ENCODE peak calls at places on chromosomes 4 and X, in seven cellular contexts. One of them, this sample, is unnamed.

GRCh38 chr4:24630937-24631336 is 46.6 kb upstream of the DHX15 start:
- DNase-seq in IMR-90: no peak
- DNase-seq in activated gamma-delta T cell treated with Interleukin-2 at 50 U/mL for 16 hours: no peak
- DNase-seq in activated CD4-positive, CD25-positive, alpha-beta regulatory T cell: no peak
- DNase-seq in HFFc6: no peak
- DNase-seq in EL: no peak
- DNase-seq in astrocyte of the spinal cord: no peak
- DNase-seq in this sample: no peak

GRCh38 chr4:141870152-141870551 is 233.8 kb downstream of the IL15 start:
- DNase-seq in IMR-90: no peak
- DNase-seq in activated gamma-delta T cell treated with Interleukin-2 at 50 U/mL for 16 hours: no peak
- DNase-seq in activated CD4-positive, CD25-positive, alpha-beta regulatory T cell: no peak
- DNase-seq in HFFc6: no peak
- DNase-seq in EL: no peak
- DNase-seq in astrocyte of the spinal cord: no peak
- DNase-seq in this sample: no peak

GRCh38 chr4:39970559-39971270 is 7.0 kb downstream of the PDS5A start:
- DNase-seq in IMR-90: no peak
- DNase-seq in activated gamma-delta T cell treated with Interleukin-2 at 50 U/mL for 16 hours: no peak
- DNase-seq in activated CD4-positive, CD25-positive, alpha-beta regulatory T cell: no peak
- DNase-seq in HFFc6: no peak
- DNase-seq in EL: peak
- DNase-seq in astrocyte of the spinal cord: no peak
- DNase-seq in this sample: no peak

GRCh38 chr4:185270885-185271284 is 61.5 kb downstream of the SNX25 start:
- DNase-seq in IMR-90: no peak
- DNase-seq in activated gamma-delta T cell treated with Interleukin-2 at 50 U/mL for 16 hours: no peak
- DNase-seq in activated CD4-positive, CD25-positive, alpha-beta regulatory T cell: no peak
- DNase-seq in HFFc6: no peak
- DNase-seq in EL: no peak
- DNase-seq in astrocyte of the spinal cord: no peak
- DNase-seq in this sample: no peak

GRCh38 chr4:178664636-178665035 is 1222.4 kb upstream of the AGA start:
- DNase-seq in IMR-90: no peak
- DNase-seq in activated gamma-delta T cell treated with Interleukin-2 at 50 U/mL for 16 hours: no peak
- DNase-seq in activated CD4-positive, CD25-positive, alpha-beta regulatory T cell: no peak
- DNase-seq in HFFc6: no peak
- DNase-seq in EL: no peak
- DNase-seq in astrocyte of the spinal cord: no peak
- DNase-seq in this sample: no peak

GRCh38 chr4:689498-690122 is 659 bp upstream of the SLC49A3 start:
- DNase-seq in IMR-90: no peak
- DNase-seq in activated gamma-delta T cell treated with Interleukin-2 at 50 U/mL for 16 hours: no peak
- DNase-seq in activated CD4-positive, CD25-positive, alpha-beta regulatory T cell: no peak
- DNase-seq in HFFc6: no peak
- DNase-seq in EL: no peak
- DNase-seq in astrocyte of the spinal cord: no peak
- DNase-seq in this sample: no peak

GRCh38 chr4:156169011-156169410 is 215.3 kb upstream of the CTSO start:
- DNase-seq in IMR-90: peak
- DNase-seq in activated gamma-delta T cell treated with Interleukin-2 at 50 U/mL for 16 hours: no peak
- DNase-seq in activated CD4-positive, CD25-positive, alpha-beta regulatory T cell: no peak
- DNase-seq in HFFc6: peak
- DNase-seq in EL: peak
- DNase-seq in astrocyte of the spinal cord: peak
- DNase-seq in this sample: no peak

GRCh38 chr4:168124008-168124641 is 31.8 kb downstream of the ANXA10 start:
- DNase-seq in IMR-90: peak
- DNase-seq in activated gamma-delta T cell treated with Interleukin-2 at 50 U/mL for 16 hours: no peak
- DNase-seq in activated CD4-positive, CD25-positive, alpha-beta regulatory T cell: no peak
- DNase-seq in HFFc6: peak
- DNase-seq in EL: peak
- DNase-seq in astrocyte of the spinal cord: peak
- DNase-seq in this sample: no peak

GRCh38 chr4:100981447-100982204 is 365.7 kb downstream of the PPP3CA start:
- DNase-seq in IMR-90: peak
- DNase-seq in activated gamma-delta T cell treated with Interleukin-2 at 50 U/mL for 16 hours: no peak
- DNase-seq in activated CD4-positive, CD25-positive, alpha-beta regulatory T cell: no peak
- DNase-seq in HFFc6: no peak
- DNase-seq in EL: no peak
- DNase-seq in astrocyte of the spinal cord: peak
- DNase-seq in this sample: no peak

GRCh38 chr4:110636677-110637407 is 14.0 kb upstream of the PITX2 start:
- DNase-seq in IMR-90: peak
- DNase-seq in activated gamma-delta T cell treated with Interleukin-2 at 50 U/mL for 16 hours: no peak
- DNase-seq in activated CD4-positive, CD25-positive, alpha-beta regulatory T cell: no peak
- DNase-seq in HFFc6: peak
- DNase-seq in EL: peak
- DNase-seq in astrocyte of the spinal cord: no peak
- DNase-seq in this sample: no peak

GRCh38 chr4:116346750-116347149 is 738.6 kb downstream of the TRAM1L1 start:
- DNase-seq in IMR-90: no peak
- DNase-seq in activated gamma-delta T cell treated with Interleukin-2 at 50 U/mL for 16 hours: no peak
- DNase-seq in activated CD4-positive, CD25-positive, alpha-beta regulatory T cell: no peak
- DNase-seq in HFFc6: no peak
- DNase-seq in EL: no peak
- DNase-seq in astrocyte of the spinal cord: no peak
- DNase-seq in this sample: no peak

GRCh38 chr4:137299281-137299680 is 233.0 kb downstream of the PCDH18 start:
- DNase-seq in IMR-90: no peak
- DNase-seq in activated gamma-delta T cell treated with Interleukin-2 at 50 U/mL for 16 hours: no peak
- DNase-seq in activated CD4-positive, CD25-positive, alpha-beta regulatory T cell: no peak
- DNase-seq in HFFc6: no peak
- DNase-seq in EL: no peak
- DNase-seq in astrocyte of the spinal cord: no peak
- DNase-seq in this sample: no peak

GRCh38 chrX:38937926-38938325 is 136.7 kb downstream of the MID1IP1 start:
- DNase-seq in IMR-90: no peak
- DNase-seq in activated gamma-delta T cell treated with Interleukin-2 at 50 U/mL for 16 hours: no peak
- DNase-seq in activated CD4-positive, CD25-positive, alpha-beta regulatory T cell: no peak
- DNase-seq in HFFc6: no peak
- DNase-seq in EL: no peak
- DNase-seq in astrocyte of the spinal cord: no peak
- DNase-seq in this sample: no peak

GRCh38 chr4:113468165-113469022 is 293.1 kb downstream of the CAMK2D start:
- DNase-seq in IMR-90: peak
- DNase-seq in activated gamma-delta T cell treated with Interleukin-2 at 50 U/mL for 16 hours: no peak
- DNase-seq in activated CD4-positive, CD25-positive, alpha-beta regulatory T cell: no peak
- DNase-seq in HFFc6: peak
- DNase-seq in EL: peak
- DNase-seq in astrocyte of the spinal cord: peak
- DNase-seq in this sample: no peak

GRCh38 chr4:169283114-169283509 is 12.4 kb upstream of the SH3RF1 start:
- DNase-seq in IMR-90: peak
- DNase-seq in activated gamma-delta T cell treated with Interleukin-2 at 50 U/mL for 16 hours: no peak
- DNase-seq in activated CD4-positive, CD25-positive, alpha-beta regulatory T cell: no peak
- DNase-seq in HFFc6: peak
- DNase-seq in EL: peak
- DNase-seq in astrocyte of the spinal cord: peak
- DNase-seq in this sample: no peak

GRCh38 chrX:100413231-100413630 is 3.2 kb upstream of the PCDH19 start:
- DNase-seq in IMR-90: peak
- DNase-seq in activated gamma-delta T cell treated with Interleukin-2 at 50 U/mL for 16 hours: no peak
- DNase-seq in activated CD4-positive, CD25-positive, alpha-beta regulatory T cell: no peak
- DNase-seq in HFFc6: peak
- DNase-seq in EL: peak
- DNase-seq in astrocyte of the spinal cord: peak
- DNase-seq in this sample: no peak

GRCh38 chr4:122423246-122423645 is 33.3 kb downstream of the IL2 start:
- DNase-seq in IMR-90: no peak
- DNase-seq in activated gamma-delta T cell treated with Interleukin-2 at 50 U/mL for 16 hours: no peak
- DNase-seq in activated CD4-positive, CD25-positive, alpha-beta regulatory T cell: no peak
- DNase-seq in HFFc6: no peak
- DNase-seq in EL: no peak
- DNase-seq in astrocyte of the spinal cord: no peak
- DNase-seq in this sample: no peak

GRCh38 chr4:3418029-3418762 is 23.6 kb upstream of the HGFAC start:
- DNase-seq in IMR-90: no peak
- DNase-seq in activated gamma-delta T cell treated with Interleukin-2 at 50 U/mL for 16 hours: no peak
- DNase-seq in activated CD4-positive, CD25-positive, alpha-beta regulatory T cell: no peak
- DNase-seq in HFFc6: no peak
- DNase-seq in EL: no peak
- DNase-seq in astrocyte of the spinal cord: no peak
- DNase-seq in this sample: no peak

GRCh38 chr4:10093801-10094552 is 22.6 kb downstream of the WDR1 start:
- DNase-seq in IMR-90: peak
- DNase-seq in activated gamma-delta T cell treated with Interleukin-2 at 50 U/mL for 16 hours: no peak
- DNase-seq in activated CD4-positive, CD25-positive, alpha-beta regulatory T cell: no peak
- DNase-seq in HFFc6: peak
- DNase-seq in EL: peak
- DNase-seq in astrocyte of the spinal cord: peak
- DNase-seq in this sample: no peak

GRCh38 chr4:142777045-142777743 is 68.9 kb downstream of the INPP4B start:
- DNase-seq in IMR-90: no peak
- DNase-seq in activated gamma-delta T cell treated with Interleukin-2 at 50 U/mL for 16 hours: no peak
- DNase-seq in activated CD4-positive, CD25-positive, alpha-beta regulatory T cell: no peak
- DNase-seq in HFFc6: no peak
- DNase-seq in EL: no peak
- DNase-seq in astrocyte of the spinal cord: no peak
- DNase-seq in this sample: no peak

GRCh38 chr4:152780267-152780811 is 585 bp downstream of the ARFIP1 start:
- DNase-seq in IMR-90: peak
- DNase-seq in activated gamma-delta T cell treated with Interleukin-2 at 50 U/mL for 16 hours: no peak
- DNase-seq in activated CD4-positive, CD25-positive, alpha-beta regulatory T cell: no peak
- DNase-seq in HFFc6: peak
- DNase-seq in EL: peak
- DNase-seq in astrocyte of the spinal cord: no peak
- DNase-seq in this sample: peak

GRCh38 chrX:20263474-20263873 is 3.2 kb downstream of the RPS6KA3 start:
- DNase-seq in IMR-90: peak
- DNase-seq in activated gamma-delta T cell treated with Interleukin-2 at 50 U/mL for 16 hours: no peak
- DNase-seq in activated CD4-positive, CD25-positive, alpha-beta regulatory T cell: no peak
- DNase-seq in HFFc6: peak
- DNase-seq in EL: peak
- DNase-seq in astrocyte of the spinal cord: peak
- DNase-seq in this sample: no peak

GRCh38 chr4:108433832-108434231 is 186.5 kb upstream of the RPL34 start:
- DNase-seq in IMR-90: peak
- DNase-seq in activated gamma-delta T cell treated with Interleukin-2 at 50 U/mL for 16 hours: peak
- DNase-seq in activated CD4-positive, CD25-positive, alpha-beta regulatory T cell: no peak
- DNase-seq in HFFc6: peak
- DNase-seq in EL: peak
- DNase-seq in astrocyte of the spinal cord: peak
- DNase-seq in this sample: peak

GRCh38 chrX:75547783-75548182 is 24.9 kb upstream of the ZDHHC15 start:
- DNase-seq in IMR-90: no peak
- DNase-seq in activated gamma-delta T cell treated with Interleukin-2 at 50 U/mL for 16 hours: no peak
- DNase-seq in activated CD4-positive, CD25-positive, alpha-beta regulatory T cell: no peak
- DNase-seq in HFFc6: no peak
- DNase-seq in EL: no peak
- DNase-seq in astrocyte of the spinal cord: no peak
- DNase-seq in this sample: no peak

GRCh38 chr4:48543796-48544195 is 53.7 kb downstream of the ZAR1 start:
- DNase-seq in IMR-90: peak
- DNase-seq in activated gamma-delta T cell treated with Interleukin-2 at 50 U/mL for 16 hours: no peak
- DNase-seq in activated CD4-positive, CD25-positive, alpha-beta regulatory T cell: no peak
- DNase-seq in HFFc6: no peak
- DNase-seq in EL: no peak
- DNase-seq in astrocyte of the spinal cord: peak
- DNase-seq in this sample: no peak

GRCh38 chr4:720111-720860 is 14.7 kb downstream of the PCGF3 start:
- DNase-seq in IMR-90: no peak
- DNase-seq in activated gamma-delta T cell treated with Interleukin-2 at 50 U/mL for 16 hours: no peak
- DNase-seq in activated CD4-positive, CD25-positive, alpha-beta regulatory T cell: no peak
- DNase-seq in HFFc6: no peak
- DNase-seq in EL: no peak
- DNase-seq in astrocyte of the spinal cord: no peak
- DNase-seq in this sample: no peak

GRCh38 chr4:70927502-70928139 is 25.5 kb downstream of the MOB1B start:
- DNase-seq in IMR-90: no peak
- DNase-seq in activated gamma-delta T cell treated with Interleukin-2 at 50 U/mL for 16 hours: peak
- DNase-seq in activated CD4-positive, CD25-positive, alpha-beta regulatory T cell: no peak
- DNase-seq in HFFc6: no peak
- DNase-seq in EL: no peak
- DNase-seq in astrocyte of the spinal cord: no peak
- DNase-seq in this sample: peak